ENCODE peak calls at places on chromosomes 1 and 21, in ten cellular contexts. W, T, L, J, S, Z, E, D, U and R are unnamed samples.

GRCh38 chr1:101188311-101188710 is 48.5 kb upstream of the S1PR1 start:
- DNase-seq in W (no peak), T (no peak), L (no peak), J (no peak), S (peak), Z (no peak), E (no peak), D (no peak), U (no peak), R (no peak)

GRCh38 chr1:52424757-52425265 is 20.4 kb downstream of the PRPF38A start:
- DNase-seq in W (no peak), T (no peak), L (no peak), J (no peak), S (peak), Z (no peak), E (no peak), D (no peak), U (no peak), R (no peak)

GRCh38 chr21:31961027-31961426 is 88.2 kb downstream of the HUNK start:
- DNase-seq in W (no peak), T (no peak), L (no peak), J (no peak), S (no peak), Z (no peak), E (no peak), D (no peak), U (no peak), R (no peak)

GRCh38 chr1:248841702-248842395 is 3.8 kb downstream of the ZNF672 start:
- DNase-seq in W (no peak), T (no peak), L (no peak), J (no peak), S (peak), Z (no peak), E (peak), D (no peak), U (peak), R (peak)

GRCh38 chr21:41957991-41958766 is 4.4 kb upstream of the C2CD2 start:
- DNase-seq in W (no peak), T (peak), L (peak), J (peak), S (peak), Z (no peak), E (peak), D (no peak), U (peak), R (peak)

GRCh38 chr1:203263496-203263895 is 34.0 kb upstream of the CHIT1 start:
- DNase-seq in W (no peak), T (no peak), L (no peak), J (no peak), S (no peak), Z (no peak), E (no peak), D (peak), U (no peak), R (no peak)

GRCh38 chr1:225607355-225607754 is 45.6 kb downstream of the ENAH start:
- DNase-seq in W (no peak), T (no peak), L (no peak), J (no peak), S (no peak), Z (no peak), E (no peak), D (no peak), U (no peak), R (no peak)

GRCh38 chr21:35154788-35155187 is 105.7 kb upstream of the RUNX1 start:
- DNase-seq in W (no peak), T (no peak), L (peak), J (no peak), S (no peak), Z (no peak), E (no peak), D (no peak), U (no peak), R (no peak)

GRCh38 chr1:115098979-115099692 is 9.8 kb upstream of the TSPAN2 start:
- DNase-seq in W (no peak), T (no peak), L (no peak), J (no peak), S (peak), Z (peak), E (peak), D (no peak), U (no peak), R (peak)

GRCh38 chr1:59814180-59814900 is 409 bp upstream of the HOOK1 start:
- DNase-seq in W (peak), T (no peak), L (no peak), J (peak), S (no peak), Z (peak), E (peak), D (peak), U (peak), R (peak)

GRCh38 chr1:33119532-33120217 is 38.7 kb downstream of the AZIN2 start:
- DNase-seq in W (peak), T (no peak), L (no peak), J (no peak), S (peak), Z (no peak), E (no peak), D (no peak), U (peak), R (no peak)

GRCh38 chr1:110187139-110187890 is 22.8 kb upstream of the KCNC4 start:
- DNase-seq in W (no peak), T (no peak), L (no peak), J (no peak), S (no peak), Z (no peak), E (no peak), D (no peak), U (no peak), R (no peak)

GRCh38 chr21:19268634-19269138 is 865.1 kb upstream of the TMPRSS15 start:
- DNase-seq in W (no peak), T (no peak), L (no peak), J (no peak), S (no peak), Z (no peak), E (no peak), D (no peak), U (no peak), R (no peak)

GRCh38 chr1:150009604-150010387 is 730 bp downstream of the OTUD7B start:
- DNase-seq in W (peak), T (no peak), L (peak), J (peak), S (peak), Z (no peak), E (peak), D (no peak), U (peak), R (peak)

GRCh38 chr1:230972855-230973271 is 5.8 kb downstream of the TTC13 start:
- DNase-seq in W (no peak), T (no peak), L (no peak), J (no peak), S (peak), Z (peak), E (no peak), D (no peak), U (no peak), R (peak)

GRCh38 chr21:44575307-44576024 is 1.9 kb downstream of the KRTAP10-4 start:
- DNase-seq in W (no peak), T (no peak), L (no peak), J (no peak), S (no peak), Z (no peak), E (no peak), D (peak), U (peak), R (no peak)

GRCh38 chr1:108527135-108527534 is 32.8 kb upstream of the EEIG2 start:
- DNase-seq in W (no peak), T (no peak), L (no peak), J (no peak), S (no peak), Z (no peak), E (no peak), D (no peak), U (no peak), R (no peak)

GRCh38 chr1:202010042-202011015 is at the start of gene ELF3:
- DNase-seq in W (peak), T (no peak), L (no peak), J (peak), S (no peak), Z (peak), E (peak), D (no peak), U (peak), R (no peak)

GRCh38 chr1:119275145-119275929 is 93.2 kb upstream of the HAO2 start:
- DNase-seq in W (no peak), T (no peak), L (peak), J (no peak), S (peak), Z (no peak), E (peak), D (no peak), U (no peak), R (peak)

GRCh38 chr1:204410764-204411450 is 710 bp downstream of the PPP1R15B start:
- DNase-seq in W (peak), T (peak), L (peak), J (peak), S (peak), Z (no peak), E (no peak), D (peak), U (peak), R (peak)

GRCh38 chr1:212226467-212226866 is 58.7 kb upstream of the PPP2R5A start:
- DNase-seq in W (no peak), T (no peak), L (no peak), J (no peak), S (no peak), Z (no peak), E (no peak), D (no peak), U (no peak), R (no peak)

GRCh38 chr1:202179828-202180750 is 13.5 kb upstream of the LGR6 start:
- DNase-seq in W (no peak), T (no peak), L (no peak), J (no peak), S (no peak), Z (no peak), E (no peak), D (no peak), U (no peak), R (no peak)

GRCh38 chr1:6450005-6450450 is 15.9 kb downstream of the TNFRSF25 start:
- DNase-seq in W (no peak), T (no peak), L (no peak), J (no peak), S (no peak), Z (no peak), E (no peak), D (no peak), U (no peak), R (no peak)

GRCh38 chr1:185045793-185046441 is 559 bp downstream of the RNF2 start:
- DNase-seq in W (peak), T (no peak), L (peak), J (peak), S (peak), Z (no peak), E (peak), D (no peak), U (no peak), R (peak)

GRCh38 chr1:145788580-145788979 is 35.3 kb downstream of the RNF115 start:
- DNase-seq in W (no peak), T (no peak), L (no peak), J (no peak), S (no peak), Z (no peak), E (no peak), D (no peak), U (no peak), R (no peak)

GRCh38 chr1:196680107-196680506 is 28.3 kb downstream of the CFH start:
- DNase-seq in W (no peak), T (no peak), L (no peak), J (no peak), S (peak), Z (no peak), E (no peak), D (no peak), U (no peak), R (no peak)

GRCh38 chr1:185539277-185539943 is 194.8 kb upstream of the HMCN1 start:
- DNase-seq in W (no peak), T (no peak), L (no peak), J (no peak), S (no peak), Z (no peak), E (no peak), D (no peak), U (no peak), R (no peak)

GRCh38 chr1:157925419-157926166 is 67.9 kb upstream of the KIRREL1 start:
- DNase-seq in W (no peak), T (no peak), L (peak), J (no peak), S (no peak), Z (no peak), E (no peak), D (no peak), U (no peak), R (no peak)

GRCh38 chr1:180042994-180043622 is 88.5 kb downstream of the CEP350 start:
- DNase-seq in W (no peak), T (no peak), L (no peak), J (no peak), S (peak), Z (no peak), E (no peak), D (no peak), U (no peak), R (no peak)

GRCh38 chr21:24375201-24375600 is 1232.1 kb downstream of the MRPL39 start:
- DNase-seq in W (no peak), T (no peak), L (no peak), J (no peak), S (no peak), Z (no peak), E (no peak), D (no peak), U (no peak), R (peak)

GRCh38 chr1:85629532-85629920 is 49.0 kb downstream of the CCN1 start:
- DNase-seq in W (no peak), T (no peak), L (no peak), J (no peak), S (no peak), Z (no peak), E (peak), D (no peak), U (no peak), R (no peak)

DNA sequence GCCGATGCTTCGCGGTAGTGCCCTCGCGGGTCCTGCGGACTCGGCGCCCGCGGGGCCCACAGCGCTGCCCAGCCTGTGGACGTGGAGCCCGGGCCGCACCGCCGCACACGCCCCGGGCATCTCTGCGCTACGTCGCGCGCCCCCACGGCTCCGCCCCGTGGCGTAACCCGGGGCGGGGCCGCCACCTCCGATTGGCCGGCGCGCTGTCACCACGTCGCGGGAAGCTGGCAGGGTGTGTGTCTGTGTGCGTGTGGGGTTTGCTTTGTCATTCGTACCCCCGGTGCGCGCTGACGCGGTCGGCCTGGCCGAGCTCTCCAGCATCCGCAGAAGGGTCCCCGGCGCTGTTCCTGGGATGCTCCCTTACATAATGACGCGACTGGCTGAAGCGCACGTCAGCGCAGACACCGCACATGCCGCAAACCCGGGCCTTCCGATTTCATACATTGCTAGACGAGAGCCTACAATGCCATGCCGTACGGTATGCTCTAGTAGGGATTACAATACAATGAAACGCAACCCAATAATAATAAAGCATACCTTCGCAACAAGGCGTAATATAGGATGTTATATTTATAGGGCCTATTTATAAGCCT is 528 bp upstream of the MACO1 start:
- DNase-seq in W (peak), T (peak), L (peak), J (peak), S (peak), Z (no peak), E (peak), D (peak), U (peak), R (peak)
- TF ChIP-seq POLR2A in W (peak), T (peak), L (peak), J (peak), S (peak), Z (peak), E (peak), D (peak), U (peak), R (peak)

GRCh38 chr1:27526569-27527222 is 36.7 kb upstream of the WASF2 start:
- DNase-seq in W (no peak), T (no peak), L (peak), J (no peak), S (peak), Z (no peak), E (no peak), D (no peak), U (no peak), R (no peak)

GRCh38 chr1:27529638-27530018 is 39.7 kb upstream of the WASF2 start:
- DNase-seq in W (no peak), T (no peak), L (no peak), J (no peak), S (no peak), Z (no peak), E (no peak), D (no peak), U (no peak), R (peak)

GRCh38 chr1:27527223-27527856 is 37.4 kb upstream of the WASF2 start:
- DNase-seq in W (no peak), T (no peak), L (peak), J (peak), S (peak), Z (no peak), E (peak), D (no peak), U (no peak), R (peak)

GRCh38 chr1:27528701-27529637 is 39.0 kb upstream of the WASF2 start:
- DNase-seq in W (no peak), T (peak), L (peak), J (peak), S (peak), Z (no peak), E (no peak), D (peak), U (no peak), R (peak)

GRCh38 chr1:27527857-27528700 is 38.1 kb upstream of the WASF2 start:
- DNase-seq in W (peak), T (no peak), L (peak), J (peak), S (no peak), Z (no peak), E (no peak), D (no peak), U (no peak), R (peak)
- TF ChIP-seq POLR2A in W (no peak), T (no peak), L (no peak), J (peak), S (no peak), Z (no peak), E (no peak), D (peak), U (no peak), R (no peak)

DNA sequence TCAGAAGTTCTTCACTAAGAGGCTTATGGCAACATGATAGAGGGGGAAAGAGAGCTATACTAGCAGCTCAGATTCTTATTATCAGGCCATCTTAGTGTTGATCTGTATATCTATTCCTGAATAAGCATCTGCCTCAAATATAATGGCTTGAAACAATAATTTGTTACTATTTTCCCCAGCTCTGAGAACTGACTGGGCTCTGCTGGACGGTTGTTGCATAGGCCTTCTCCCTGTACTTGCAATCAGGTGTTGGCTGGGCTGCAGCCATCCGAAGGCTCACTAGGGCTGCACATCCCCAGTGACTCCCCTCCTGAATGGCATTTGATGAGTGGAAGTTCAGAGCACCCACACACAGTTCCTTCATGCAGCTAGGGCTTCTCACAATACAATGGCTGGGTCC is 116.0 kb downstream of the PROX1 start:
- DNase-seq in W (no peak), T (no peak), L (no peak), J (no peak), S (no peak), Z (no peak), E (no peak), D (no peak), U (no peak), R (no peak)
- TF ChIP-seq POLR2A in W (no peak), T (no peak), L (no peak), J (no peak), S (no peak), Z (no peak), E (no peak), D (no peak), U (no peak), R (no peak)

DNA sequence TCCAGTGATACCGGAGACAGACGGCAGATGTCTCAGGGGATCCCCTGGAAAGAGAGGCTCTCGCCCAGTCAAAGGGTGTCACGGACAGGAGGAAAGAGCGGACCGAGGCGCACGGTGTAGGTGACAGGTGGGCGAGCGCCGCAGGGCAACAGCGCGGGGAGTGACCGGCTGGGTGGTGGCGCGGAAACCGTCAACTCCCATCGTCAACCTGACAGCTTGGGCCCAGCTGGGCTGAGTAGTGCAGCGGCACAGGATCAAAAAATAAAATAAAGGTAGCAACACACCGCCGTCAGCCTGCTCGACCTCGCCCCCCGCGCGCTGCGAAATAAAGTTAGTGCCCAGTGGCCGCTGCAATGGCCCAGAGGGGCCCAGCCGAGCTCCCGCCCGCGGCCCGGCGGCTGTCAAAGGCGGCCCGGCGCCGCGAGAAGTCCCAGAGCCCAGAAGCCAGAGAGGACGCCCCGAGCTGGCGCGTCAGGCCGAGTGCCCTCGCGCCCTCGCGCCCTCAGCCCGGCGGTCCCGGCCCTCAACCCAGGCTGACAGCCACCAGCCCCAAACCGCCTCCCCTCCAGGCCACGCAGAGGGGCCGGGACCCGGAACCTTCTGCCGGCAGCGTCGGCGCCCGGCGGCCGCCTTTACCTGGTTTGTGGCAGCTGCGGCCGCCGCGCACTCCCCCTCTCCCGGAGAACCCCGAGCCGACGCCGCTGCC is at the start of gene LYST:
- DNase-seq in W (no peak), T (peak), L (peak), J (peak), S (peak), Z (no peak), E (peak), D (no peak), U (peak), R (peak)
- TF ChIP-seq POLR2A in W (peak), T (no peak), L (no peak), J (no peak), S (no peak), Z (peak), E (no peak), D (peak), U (no peak), R (no peak)

GRCh38 chr1:46719689-46720088 is 775 bp upstream of the EFCAB14 start:
- DNase-seq in W (no peak), T (no peak), L (peak), J (no peak), S (no peak), Z (no peak), E (no peak), D (no peak), U (no peak), R (peak)

GRCh38 chr1:46717654-46718053 is 1.3 kb downstream of the EFCAB14 start:
- DNase-seq in W (no peak), T (no peak), L (no peak), J (no peak), S (no peak), Z (no peak), E (no peak), D (no peak), U (no peak), R (no peak)

GRCh38 chr1:46721204-46721603 is 2.3 kb upstream of the EFCAB14 start:
- DNase-seq in W (no peak), T (no peak), L (no peak), J (no peak), S (no peak), Z (no peak), E (no peak), D (no peak), U (no peak), R (no peak)

GRCh38 chr1:46718340-46718726 is 581 bp downstream of the EFCAB14 start:
- DNase-seq in W (no peak), T (no peak), L (no peak), J (no peak), S (no peak), Z (no peak), E (no peak), D (no peak), U (no peak), R (no peak)

GRCh38 chr1:46718727-46719622 is at the start of gene EFCAB14:
- DNase-seq in W (peak), T (peak), L (peak), J (peak), S (peak), Z (peak), E (peak), D (peak), U (peak), R (peak)
- TF ChIP-seq POLR2A in W (peak), T (peak), L (peak), J (peak), S (peak), Z (peak), E (no peak), D (peak), U (no peak), R (peak)

DNA sequence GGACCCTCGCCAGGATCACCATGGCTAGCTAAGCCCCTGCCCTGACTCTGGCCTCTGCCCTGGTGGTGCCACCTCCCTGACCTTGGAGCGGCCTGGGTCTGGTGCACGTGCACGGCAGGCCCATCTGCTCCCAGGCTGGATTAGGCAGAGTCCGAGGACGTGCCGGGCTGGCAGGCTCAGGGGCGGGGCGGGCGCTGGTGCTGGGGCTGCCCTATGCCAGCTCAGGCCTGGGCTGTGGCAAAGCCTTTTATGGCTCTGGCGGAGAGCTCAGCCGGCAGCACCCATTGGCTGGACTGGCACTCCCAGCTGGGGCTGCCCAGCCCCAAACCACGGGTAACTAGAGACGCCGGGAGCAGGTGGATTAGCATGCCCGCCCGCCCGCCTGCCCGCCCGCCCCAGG is 17.1 kb upstream of the EDN2 start:
- DNase-seq in W (no peak), T (no peak), L (no peak), J (no peak), S (no peak), Z (no peak), E (no peak), D (no peak), U (no peak), R (no peak)
- TF ChIP-seq POLR2A in W (no peak), T (no peak), L (no peak), J (no peak), S (no peak), Z (no peak), E (no peak), D (no peak), U (no peak), R (no peak)